ENCODE peak calls at places on chromosomes 13 and 19, in seven cellular contexts. L, S, G, Q, X, B and O are unnamed samples.

GRCh38 chr19:30371960-30372824 is at the start of gene ZNF536:
- DNase-seq in L (no peak), S (no peak), G (no peak), Q (no peak), X (no peak), B (no peak), O (no peak)

GRCh38 chr13:51620165-51620983 is 36.1 kb downstream of the WDFY2 start:
- DNase-seq in L (no peak), S (no peak), G (no peak), Q (no peak), X (no peak), B (peak; percentile 98), O (no peak)

GRCh38 chr19:55368701-55369563 is 1.3 kb downstream of the IL11 start:
- DNase-seq in L (no peak), S (no peak), G (peak; percentile 77), Q (no peak), X (peak; percentile 91), B (no peak), O (no peak)

GRCh38 chr13:75318138-75318833 is 163.7 kb downstream of the TBC1D4 start:
- DNase-seq in L (no peak), S (no peak), G (no peak), Q (no peak), X (no peak), B (no peak), O (no peak)

GRCh38 chr13:74575729-74576125 is 441.5 kb upstream of the KLF12 start:
- DNase-seq in L (no peak), S (peak; percentile 78), G (peak; percentile 90), Q (no peak), X (peak; percentile 27), B (no peak), O (no peak)

GRCh38 chr13:90806905-90807304 is 540.6 kb upstream of the MIR17HG start:
- DNase-seq in L (no peak), S (no peak), G (no peak), Q (no peak), X (no peak), B (no peak), O (no peak)

GRCh38 chr19:33564836-33565338 is 43.3 kb upstream of the PEPD start:
- DNase-seq in L (no peak), S (no peak), G (no peak), Q (no peak), X (no peak), B (no peak), O (no peak)

GRCh38 chr19:7783991-7784421 is 21.0 kb downstream of the CLEC4M start:
- DNase-seq in L (no peak), S (no peak), G (no peak), Q (no peak), X (no peak), B (peak; percentile 17), O (no peak)

GRCh38 chr13:113741101-113741731 is 17.8 kb upstream of the TMEM255B start:
- DNase-seq in L (no peak), S (no peak), G (no peak), Q (no peak), X (no peak), B (no peak), O (no peak)

GRCh38 chr19:29216021-29216420 is 3.1 kb upstream of the UQCRFS1 start:
- DNase-seq in L (no peak), S (no peak), G (no peak), Q (no peak), X (no peak), B (no peak), O (peak; percentile 52)

GRCh38 chr19:15475611-15476010 is 3.7 kb downstream of the PGLYRP2 start:
- DNase-seq in L (no peak), S (no peak), G (no peak), Q (no peak), X (no peak), B (no peak), O (no peak)

GRCh38 chr13:70835349-70835748 is 727.1 kb upstream of the KLHL1 start:
- DNase-seq in L (no peak), S (no peak), G (peak; percentile 14), Q (no peak), X (no peak), B (no peak), O (no peak)

GRCh38 chr13:24065172-24065571 is 95.3 kb upstream of the SPATA13 start:
- DNase-seq in L (no peak), S (no peak), G (no peak), Q (no peak), X (no peak), B (no peak), O (no peak)
- TF ChIP-seq JUND in L (no peak), S (no peak), G (no peak), Q (no peak), X (no peak), B (no peak), O (no peak)

GRCh38 chr13:48333976-48334375 is 30.4 kb downstream of the RB1 start:
- DNase-seq in L (no peak), S (no peak), G (no peak), Q (no peak), X (no peak), B (no peak), O (no peak)

DNA sequence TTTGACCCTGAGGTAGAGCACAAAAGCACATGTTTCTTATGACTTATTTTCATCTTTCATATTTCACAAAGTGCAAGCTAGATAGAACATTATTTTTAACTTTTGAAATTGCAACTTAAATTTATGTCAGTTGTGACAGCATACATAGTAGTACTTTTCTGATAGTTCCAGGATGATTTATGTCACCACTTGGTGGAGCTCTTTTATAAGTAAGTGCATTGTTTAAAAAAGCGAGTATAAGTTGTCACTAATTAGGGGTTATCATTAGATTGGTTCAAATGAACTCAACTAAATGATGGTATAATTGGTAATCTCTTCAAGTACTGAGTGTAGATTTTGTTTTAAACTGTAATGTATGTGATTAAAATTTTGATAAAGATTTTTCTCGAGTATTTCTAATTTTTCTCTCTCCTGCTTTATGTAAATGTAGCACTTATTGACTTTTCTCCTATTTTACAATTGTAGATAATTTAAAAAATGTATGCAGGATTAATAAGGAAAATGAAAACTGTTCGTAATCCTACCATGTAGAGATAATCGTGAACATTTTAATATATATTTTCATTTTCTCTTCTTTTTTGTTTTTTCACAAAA is 31.1 kb downstream of the RB1 start:
- DNase-seq in L (peak; percentile 19), S (no peak), G (peak; percentile 15), Q (peak; percentile 24), X (no peak), B (peak; percentile 36), O (peak; percentile 37)
- TF ChIP-seq JUND in L (no peak), S (no peak), G (no peak), Q (no peak), X (no peak), B (no peak), O (no peak)

GRCh38 chr13:110886475-110887241 is 28.2 kb downstream of the ANKRD10 start:
- DNase-seq in L (no peak), S (peak; percentile 55), G (no peak), Q (no peak), X (no peak), B (no peak), O (no peak)
- TF ChIP-seq JUND in L (no peak), S (no peak), G (no peak), Q (no peak), X (no peak), B (no peak), O (no peak)

GRCh38 chr19:3494051-3494450 is 6.4 kb downstream of the DOHH start:
- DNase-seq in L (no peak), S (peak; percentile 88), G (peak; percentile 87), Q (no peak), X (peak; percentile 89), B (no peak), O (peak; percentile 67)
- TF ChIP-seq JUND in L (no peak), S (no peak), G (no peak), Q (no peak), X (no peak), B (no peak), O (no peak)

DNA sequence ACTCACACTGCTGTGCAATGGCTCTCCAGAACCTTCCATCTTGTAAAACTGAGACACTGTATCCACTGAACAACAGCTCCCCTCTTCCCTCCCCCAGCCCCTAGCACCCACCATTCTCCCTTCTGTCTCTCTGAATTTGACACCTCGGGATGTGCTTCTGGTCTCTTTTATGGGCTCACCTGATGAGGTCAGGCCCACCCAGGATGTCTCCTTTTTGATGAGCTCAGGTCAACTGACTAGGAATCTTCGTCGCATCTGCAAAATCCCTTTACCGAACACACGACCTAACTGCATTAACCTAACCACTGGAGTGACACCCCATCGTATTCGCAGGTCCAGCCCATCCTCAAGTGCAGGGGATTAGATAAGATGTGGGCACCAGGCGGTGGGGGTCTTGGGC is 73.9 kb downstream of the GNG7 start:
- DNase-seq in L (no peak), S (no peak), G (no peak), Q (no peak), X (no peak), B (no peak), O (no peak)
- TF ChIP-seq JUND in L (no peak), S (no peak), G (no peak), Q (no peak), X (no peak), B (no peak), O (no peak)

GRCh38 chr13:32025730-32026129 is 5.8 kb upstream of the FRY start:
- DNase-seq in L (no peak), S (no peak), G (no peak), Q (no peak), X (no peak), B (no peak), O (no peak)

GRCh38 chr13:32026619-32027018 is 5.0 kb upstream of the FRY start:
- DNase-seq in L (no peak), S (no peak), G (no peak), Q (no peak), X (no peak), B (no peak), O (no peak)

GRCh38 chr13:32023096-32023495 is 8.5 kb upstream of the FRY start:
- DNase-seq in L (no peak), S (no peak), G (no peak), Q (no peak), X (no peak), B (no peak), O (no peak)

GRCh38 chr13:32023698-32024097 is 7.9 kb upstream of the FRY start:
- DNase-seq in L (no peak), S (no peak), G (no peak), Q (no peak), X (no peak), B (no peak), O (no peak)

DNA sequence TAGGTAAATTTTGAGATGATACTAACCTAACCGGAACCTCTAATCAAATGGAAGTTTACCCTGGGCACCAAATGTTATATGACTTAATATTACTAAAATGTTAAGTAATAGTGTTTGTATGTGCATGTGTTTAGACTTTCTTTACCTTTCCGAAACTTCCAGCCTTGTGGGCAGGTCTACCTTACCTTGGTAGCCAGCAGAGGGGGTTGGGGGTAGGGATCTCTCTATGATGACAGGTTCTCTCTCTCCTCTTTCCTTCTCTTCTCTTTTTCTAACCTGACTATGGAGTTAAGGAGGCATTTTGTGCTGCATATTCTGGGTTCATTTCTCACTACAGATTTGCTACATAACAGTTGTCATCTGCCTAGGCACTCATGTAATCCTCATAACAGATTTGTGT is 6.8 kb upstream of the FRY start:
- DNase-seq in L (no peak), S (no peak), G (no peak), Q (no peak), X (no peak), B (no peak), O (no peak)
- TF ChIP-seq JUND in L (no peak), S (no peak), G (no peak), Q (no peak), X (no peak), B (no peak), O (no peak)